ENCODE peak calls at places on chromosome 20, in seven cellular contexts. I is heart right ventricle, Y is AG04450, Q is AG09319, G is adrenal gland, D is endodermal cell, S is AG09309. J is an unnamed sample.

GRCh38 chr20:23362392-23363256 is 642 bp downstream of the GZF1 start:
- DNase-seq in Y (no peak), I (no peak), G (peak; percentile 69), Q (no peak), S (no peak), D (peak; percentile 71), J (no peak)

GRCh38 chr20:49320460-49320859 is 42.6 kb upstream of the ZNFX1 start:
- DNase-seq in D (peak; percentile 91), S (no peak), G (no peak), Y (no peak), Q (no peak), I (no peak), J (peak; percentile 48)

GRCh38 chr20:51093240-51093763 is 70.4 kb upstream of the KCNG1 start:
- DNase-seq in Y (no peak), I (no peak), D (peak; percentile 70), S (no peak), Q (no peak), G (no peak), J (peak; percentile 73)

GRCh38 chr20:57698191-57698866 is 11.5 kb downstream of the PMEPA1 start:
- DNase-seq in Q (peak; percentile 73), Y (peak; percentile 91), G (peak; percentile 78), S (peak; percentile 95), I (no peak), D (no peak), J (peak; percentile 100)

GRCh38 chr20:54123587-54124180 is 50.1 kb downstream of the CYP24A1 start:
- DNase-seq in Y (no peak), D (peak; percentile 97), Q (peak; percentile 63), G (peak; percentile 36), S (peak; percentile 94), I (no peak), J (peak; percentile 100)

GRCh38 chr20:50642288-50642803 is 49.0 kb downstream of the RIPOR3 start:
- DNase-seq in D (peak; percentile 90), I (no peak), S (no peak), Y (no peak), G (no peak), Q (no peak), J (peak; percentile 45)

GRCh38 chr20:37969949-37970855 is 63.1 kb downstream of the TTI1 start:
- DNase-seq in S (no peak), Q (no peak), D (peak; percentile 7), G (no peak), Y (no peak), I (no peak), J (no peak)

GRCh38 chr20:51422912-51423667 is 119.4 kb downstream of the NFATC2 start:
- DNase-seq in D (no peak), I (no peak), G (no peak), S (no peak), Y (no peak), Q (no peak), J (no peak)

GRCh38 chr20:48731581-48731980 is 96.2 kb downstream of the PREX1 start:
- DNase-seq in G (no peak), S (no peak), Y (no peak), D (no peak), Q (no peak), I (no peak), J (no peak)

GRCh38 chr20:58432190-58432954 is 43.3 kb downstream of the VAPB start:
- DNase-seq in Q (no peak), I (no peak), Y (peak; percentile 44), D (no peak), G (no peak), S (no peak), J (no peak)

GRCh38 chr20:1569417-1569861 is 11.9 kb upstream of the SIRPD start:
- DNase-seq in Y (no peak), I (no peak), S (no peak), Q (no peak), G (peak; percentile 22), D (no peak), J (peak; percentile 81)

GRCh38 chr20:51902933-51903332 is 100.6 kb upstream of the SALL4 start:
- DNase-seq in Y (no peak), D (no peak), I (no peak), G (no peak), Q (no peak), S (no peak), J (no peak)

GRCh38 chr20:49275634-49276033 is 2.2 kb downstream of the ZNFX1 start:
- DNase-seq in I (no peak), D (no peak), G (no peak), S (no peak), Y (no peak), Q (no peak), J (peak; percentile 73)

GRCh38 chr20:49323622-49324238 is 45.9 kb upstream of the ZNFX1 start:
- DNase-seq in G (no peak), Y (peak; percentile 30), S (peak; percentile 57), Q (peak; percentile 57), I (no peak), D (peak; percentile 75), J (peak; percentile 66)

GRCh38 chr20:38167851-38168760 is 3.0 kb upstream of the TGM2 start:
- DNase-seq in I (peak; percentile 73), G (peak; percentile 84), Q (peak; percentile 73), Y (peak; percentile 70), S (peak; percentile 84), D (peak; percentile 67), J (peak; percentile 95)

GRCh38 chr20:3616250-3616649 is 46.9 kb downstream of the GFRA4 start:
- DNase-seq in D (peak; percentile 87), Q (no peak), S (no peak), G (no peak), I (peak; percentile 21), Y (peak; percentile 16), J (peak; percentile 64)

GRCh38 chr20:59159091-59159821 is 4.4 kb upstream of the ZNF831 start:
- DNase-seq in I (no peak), Y (no peak), D (peak; percentile 81), S (no peak), Q (no peak), G (no peak), J (no peak)

GRCh38 chr20:38129893-38130609 is 35.0 kb downstream of the TGM2 start:
- DNase-seq in Q (no peak), Y (no peak), S (no peak), I (no peak), D (no peak), G (no peak), J (no peak)

GRCh38 chr20:63706027-63706695 is 1.6 kb downstream of the ARFRP1 start:
- DNase-seq in Y (no peak), G (peak; percentile 29), S (no peak), I (no peak), D (no peak), Q (no peak), J (peak; percentile 21)

GRCh38 chr20:42678895-42679294 is 510.8 kb downstream of the PTPRT start:
- DNase-seq in D (peak; percentile 72), Y (no peak), I (no peak), G (no peak), Q (no peak), S (no peak), J (no peak)
- TF ChIP-seq CTCF in D (peak; percentile 85), Y (no peak), I (no peak), G (no peak), Q (no peak), S (no peak), J (peak; percentile 44)

DNA sequence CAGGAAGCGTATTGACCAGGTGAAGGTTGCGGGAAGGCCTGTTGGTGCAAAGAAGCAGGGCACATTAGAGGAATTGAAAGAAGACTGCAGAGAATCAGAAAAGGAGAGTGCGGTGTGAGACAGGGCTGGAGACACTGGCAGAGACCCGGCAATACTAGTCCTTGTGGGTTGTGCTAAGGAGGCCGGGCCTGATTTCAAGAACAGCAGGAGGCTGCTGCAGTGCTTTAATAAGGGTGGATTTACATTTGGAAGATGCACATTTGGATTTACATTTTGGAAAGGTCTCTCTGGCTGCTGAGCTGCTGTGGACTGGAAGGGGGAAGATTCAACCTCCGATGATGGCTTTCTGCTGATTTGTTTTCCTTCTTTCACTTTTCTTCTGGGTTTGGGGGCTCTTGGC is 167.8 kb downstream of the SLC24A3 start:
- DNase-seq in I (no peak), Y (no peak), D (no peak), Q (no peak), S (no peak), G (no peak), J (no peak)
- TF ChIP-seq CTCF in I (no peak), Y (no peak), D (no peak), Q (no peak), S (no peak), G (no peak), J (no peak)

GRCh38 chr20:42368910-42369309 is 750.7 kb upstream of the CHD6 start:
- DNase-seq in Y (no peak), G (no peak), S (no peak), Q (no peak), D (no peak), I (no peak), J (no peak)

GRCh38 chr20:42366626-42367025 is 748.4 kb upstream of the CHD6 start:
- DNase-seq in S (no peak), Q (no peak), Y (no peak), G (no peak), I (no peak), D (no peak), J (no peak)

GRCh38 chr20:42361402-42361801 is 743.2 kb upstream of the CHD6 start:
- DNase-seq in D (no peak), G (no peak), S (no peak), Y (no peak), I (no peak), Q (no peak), J (no peak)

GRCh38 chr20:42359617-42360016 is 741.4 kb upstream of the CHD6 start:
- DNase-seq in I (no peak), S (no peak), G (no peak), Y (no peak), D (no peak), Q (no peak), J (no peak)

DNA sequence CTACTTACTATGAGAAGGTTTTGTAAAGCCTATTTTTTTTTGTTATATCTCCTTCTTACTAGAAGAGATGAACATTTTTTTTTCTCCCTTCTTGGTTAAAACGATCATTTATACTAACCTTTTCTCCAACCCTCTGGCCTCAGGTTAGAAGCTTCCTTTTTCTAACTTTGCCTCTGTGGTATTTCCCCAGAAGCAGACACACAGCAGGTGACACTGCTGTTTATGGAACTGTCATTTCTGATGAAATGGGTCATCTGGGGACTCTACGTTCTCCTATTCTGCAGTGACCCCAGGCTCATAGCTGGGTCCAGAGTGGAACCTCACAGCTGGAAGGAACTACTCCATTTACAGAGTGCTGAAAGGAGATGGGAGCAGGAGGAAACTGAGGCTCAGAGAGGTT is 746.3 kb upstream of the CHD6 start:
- DNase-seq in D (no peak), Y (no peak), G (no peak), Q (no peak), I (no peak), S (no peak), J (no peak)
- TF ChIP-seq CTCF in D (no peak), Y (no peak), G (no peak), Q (no peak), I (no peak), S (no peak), J (no peak)

GRCh38 chr20:56625837-56626236 is 3.3 kb upstream of the TFAP2C start:
- DNase-seq in I (no peak), Q (no peak), Y (no peak), D (peak; percentile 66), S (no peak), G (no peak), J (no peak)

GRCh38 chr20:56624786-56625681 is 4.1 kb upstream of the TFAP2C start:
- DNase-seq in Q (no peak), Y (no peak), I (no peak), S (no peak), D (peak; percentile 80), G (no peak), J (peak; percentile 35)

GRCh38 chr20:56627122-56628014 is 1.7 kb upstream of the TFAP2C start:
- DNase-seq in D (peak; percentile 76), G (no peak), Y (no peak), S (no peak), I (no peak), Q (no peak), J (peak; percentile 28)

GRCh38 chr20:56628015-56628872 is 862 bp upstream of the TFAP2C start:
- DNase-seq in I (peak; percentile 12), G (no peak), Y (no peak), Q (no peak), D (peak; percentile 81), S (no peak), J (peak; percentile 57)

GRCh38 chr20:56626367-56627121 is 2.6 kb upstream of the TFAP2C start:
- DNase-seq in G (peak; percentile 24), S (no peak), D (peak; percentile 91), Q (no peak), I (no peak), Y (no peak), J (peak; percentile 86)
- TF ChIP-seq CTCF in G (no peak), S (peak; percentile 40), D (peak; percentile 86), Q (peak; percentile 23), I (peak; percentile 18), Y (peak; percentile 12), J (peak; percentile 79)

J was measured in PC-9.